ENCODE peak calls at places on chromosome 5, in eight cellular contexts. B is HCT116, K is GM23338, W is neural progenitor cell, O is hepatocyte, N is OCI-LY7, F is MM.1S, G is SK-N-SH. A is an unnamed sample.
A peak's percentile ranks its signal among the peaks of the same experiment; 100 is the strongest.

GRCh38 chr5:63230754-63231153 is 652.1 kb downstream of the LRRC70 start:
- DNase-seq in B (no peak), K (no peak), W (no peak), O (no peak), N (no peak), F (no peak), G (no peak), A (no peak)

GRCh38 chr5:176132471-176133288 is 105.5 kb upstream of the SIMC1 start:
- DNase-seq in B (no peak), K (peak; percentile 48), W (no peak), O (no peak), N (no peak), F (no peak), G (no peak), A (no peak)

GRCh38 chr5:36692791-36693763 is 86.7 kb downstream of the SLC1A3 start:
- DNase-seq in B (peak; percentile 51), K (peak; percentile 96), W (peak; percentile 91), O (peak; percentile 90), N (peak; percentile 34), F (peak; percentile 69), G (peak; percentile 82), A (peak; percentile 83)

GRCh38 chr5:57450991-57451876 is 31.4 kb downstream of the ACTBL2 start:
- DNase-seq in B (no peak), K (no peak), W (no peak), O (no peak), N (peak; percentile 40), F (no peak), G (peak; percentile 27), A (no peak)

GRCh38 chr5:173477320-173478055 is 139.0 kb downstream of the BOD1 start:
- DNase-seq in B (no peak), K (no peak), W (no peak), O (peak; percentile 43), N (no peak), F (no peak), G (no peak), A (no peak)

GRCh38 chr5:34923694-34924461 is 5.5 kb upstream of the DNAJC21 start:
- DNase-seq in B (peak; percentile 74), K (no peak), W (no peak), O (peak; percentile 63), N (no peak), F (no peak), G (no peak), A (peak; percentile 97)

GRCh38 chr5:78016831-78017529 is 240.8 kb upstream of the TBCA start:
- DNase-seq in B (no peak), K (peak; percentile 86), W (peak; percentile 64), O (no peak), N (no peak), F (no peak), G (no peak), A (no peak)

GRCh38 chr5:151041577-151042268 is 21.3 kb downstream of the GPX3 start:
- DNase-seq in B (no peak), K (no peak), W (no peak), O (no peak), N (no peak), F (no peak), G (no peak), A (no peak)

GRCh38 chr5:77066823-77067442 is 20.2 kb downstream of the ZBED3 start:
- DNase-seq in B (no peak), K (no peak), W (no peak), O (no peak), N (no peak), F (peak; percentile 66), G (no peak), A (peak; percentile 39)

DNA sequence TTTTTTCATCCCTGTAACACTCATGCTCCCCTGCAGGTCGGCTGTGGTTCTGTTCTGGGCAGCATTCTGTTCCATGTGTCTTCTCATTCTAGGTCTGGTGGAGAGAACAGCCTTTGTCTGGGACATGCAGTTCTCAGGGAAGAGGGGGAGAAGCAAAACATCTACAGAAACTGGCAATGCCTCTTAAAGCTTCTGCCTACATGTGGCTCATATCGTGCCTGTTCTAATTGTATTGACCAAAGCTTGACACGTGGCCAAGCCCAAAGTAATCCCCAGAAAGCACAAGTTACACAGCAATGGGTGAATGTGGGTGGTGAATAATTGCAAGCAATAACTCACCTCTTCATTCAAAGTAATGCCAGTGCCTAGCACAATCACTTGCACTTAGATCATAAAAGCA is 218.2 kb upstream of the IL12B start:
- DNase-seq in B (no peak), K (no peak), W (no peak), O (no peak), N (no peak), F (no peak), G (no peak), A (no peak)
- TF ChIP-seq CTCF in B (no peak), K (no peak), W (no peak), O (no peak), N (no peak), F (no peak), G (no peak), A (no peak)

GRCh38 chr5:526456-527088 is 2.3 kb upstream of the SLC9A3 start:
- DNase-seq in B (no peak), K (no peak), W (no peak), O (no peak), N (no peak), F (no peak), G (no peak), A (no peak)
- TF ChIP-seq EZH2phosphoT487 in B (no peak), K (no peak), W (no peak), O (no peak), N (no peak), F (no peak), G (no peak), A (no peak)

GRCh38 chr5:116564322-116564721 is 10.3 kb downstream of the SEMA6A start:
- DNase-seq in B (no peak), K (no peak), W (no peak), O (no peak), N (no peak), F (no peak), G (no peak), A (no peak)

GRCh38 chr5:116564756-116565593 is 9.6 kb downstream of the SEMA6A start:
- DNase-seq in B (no peak), K (peak; percentile 72), W (no peak), O (no peak), N (no peak), F (no peak), G (no peak), A (no peak)

GRCh38 chr5:116562669-116563068 is 12.0 kb downstream of the SEMA6A start:
- DNase-seq in B (no peak), K (no peak), W (no peak), O (no peak), N (no peak), F (no peak), G (no peak), A (no peak)

GRCh38 chr5:116561658-116562057 is 13.0 kb downstream of the SEMA6A start:
- DNase-seq in B (no peak), K (no peak), W (no peak), O (no peak), N (no peak), F (no peak), G (no peak), A (no peak)

GRCh38 chr5:116563909-116564308 is 10.7 kb downstream of the SEMA6A start:
- DNase-seq in B (no peak), K (no peak), W (no peak), O (no peak), N (no peak), F (no peak), G (no peak), A (no peak)
- H3K4me1 ChIP-seq in B (no peaks in the 10 kb centered on the region), K (peaks cover 96% of the 10 kb centered on the region), W (peaks cover 95% of the 10 kb centered on the region), O (peaks cover 9% of the 10 kb centered on the region), N (no peaks in the 10 kb centered on the region), F (no peaks in the 10 kb centered on the region), G (no peaks in the 10 kb centered on the region), A (no peaks in the 10 kb centered on the region)

GRCh38 chr5:133246376-133247144 is 194.7 kb downstream of the HSPA4 start:
- DNase-seq in B (no peak), K (no peak), W (no peak), O (no peak), N (no peak), F (no peak), G (no peak), A (peak; percentile 47)

GRCh38 chr5:133247145-133247709 is 195.4 kb downstream of the HSPA4 start:
- DNase-seq in B (no peak), K (no peak), W (no peak), O (no peak), N (no peak), F (no peak), G (no peak), A (no peak)

GRCh38 chr5:133249593-133249992 is 197.8 kb downstream of the HSPA4 start:
- DNase-seq in B (no peak), K (no peak), W (no peak), O (peak; percentile 38), N (no peak), F (no peak), G (no peak), A (peak; percentile 74)

GRCh38 chr5:133246053-133246370 is 194.2 kb downstream of the HSPA4 start:
- DNase-seq in B (no peak), K (no peak), W (no peak), O (no peak), N (no peak), F (no peak), G (no peak), A (no peak)

DNA sequence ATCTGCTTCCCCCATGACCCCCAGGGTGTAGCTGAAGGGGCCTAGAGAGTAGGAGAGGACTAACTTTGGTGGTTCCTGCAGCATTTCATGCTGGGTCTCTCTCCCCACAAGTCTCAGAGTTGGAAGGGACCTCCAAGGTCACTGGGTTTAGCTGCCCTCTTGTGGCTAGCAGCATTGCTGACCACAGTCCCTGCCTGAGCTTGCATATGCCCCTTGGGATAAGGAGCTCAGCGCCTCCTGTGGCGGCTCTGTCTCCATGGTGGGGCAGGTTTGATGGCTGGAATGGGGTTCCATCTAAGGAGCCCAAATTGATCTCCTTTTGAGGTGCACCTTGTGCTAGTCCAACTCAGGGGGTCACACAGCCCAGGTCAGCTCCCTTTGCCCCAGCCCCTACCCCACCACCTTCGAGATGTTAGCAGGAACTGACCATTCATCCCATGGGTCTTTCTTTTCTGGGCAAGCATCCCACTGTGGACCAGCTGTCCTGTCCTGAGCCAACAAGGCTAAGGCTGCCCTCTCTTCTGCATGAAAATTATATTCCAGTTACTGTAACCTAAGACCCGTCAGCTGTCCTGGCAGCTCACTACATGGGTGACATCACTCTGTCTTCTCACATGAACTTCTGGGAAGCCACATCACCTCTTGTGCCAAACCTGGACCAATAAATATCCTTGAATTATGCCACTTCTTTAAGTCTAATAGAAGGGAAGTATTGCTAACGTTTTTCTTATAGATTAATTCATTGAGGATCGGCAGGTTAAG is 196.2 kb downstream of the HSPA4 start:
- DNase-seq in B (peak; percentile 60), K (peak; percentile 81), W (peak; percentile 87), O (peak; percentile 62), N (no peak), F (no peak), G (peak; percentile 73), A (no peak)
- TF ChIP-seq CTCF in B (peak; percentile 89), K (peak; percentile 67), W (peak; percentile 74), O (peak; percentile 45), N (no peak), F (no peak), G (peak; percentile 61), A (peak; percentile 57)